ENCODE peak calls at places on chromosomes 6 and 20, in four cellular contexts. L is breast epithelium, M is spleen, N is SK-N-MC. T is an unnamed sample.

GRCh38 chr6:149074832-149075258 is 242.7 kb upstream of the TAB2 start:
- DNase-seq in M (no peak), N (no peak), L (no peak), T (no peak)

GRCh38 chr6:35596448-35597442 is 84.0 kb upstream of the TULP1 start:
- DNase-seq in L (no peak), N (no peak), M (no peak), T (no peak)

GRCh38 chr6:6166064-6166463 is 154.4 kb downstream of the F13A1 start:
- DNase-seq in L (no peak), N (no peak), M (no peak), T (no peak)

GRCh38 chr6:132058975-132059374 is 107.8 kb upstream of the CCN2 start:
- DNase-seq in N (no peak), L (no peak), M (no peak), T (no peak)

GRCh38 chr20:24985802-24986201 is 6.7 kb downstream of the APMAP start:
- DNase-seq in M (peak; percentile 59), N (no peak), L (no peak), T (no peak)

GRCh38 chr6:156839591-156840001 is 62.4 kb downstream of the ARID1B start:
- DNase-seq in L (no peak), N (no peak), M (no peak), T (no peak)

GRCh38 chr20:37259865-37260264 is 1.7 kb downstream of the GHRH start:
- DNase-seq in M (no peak), L (no peak), N (no peak), T (no peak)

GRCh38 chr6:79385893-79386292 is 151.3 kb downstream of the LCA5 start:
- DNase-seq in N (no peak), L (no peak), M (no peak), T (no peak)

GRCh38 chr6:4756247-4756646 is 20.0 kb upstream of the CDYL start:
- DNase-seq in M (no peak), L (no peak), N (no peak), T (no peak)

GRCh38 chr6:166836785-166837718 is 119.3 kb downstream of the RNASET2 start:
- DNase-seq in L (no peak), N (no peak), M (no peak), T (no peak)

GRCh38 chr20:57547250-57547649 is 13.7 kb upstream of the PCK1 start:
- DNase-seq in M (no peak), N (no peak), L (no peak), T (no peak)

GRCh38 chr20:57548177-57549058 is 12.5 kb upstream of the PCK1 start:
- DNase-seq in N (no peak), M (no peak), L (no peak), T (no peak)

GRCh38 chr20:57543754-57544153 is 17.2 kb upstream of the PCK1 start:
- DNase-seq in M (no peak), N (no peak), L (no peak), T (no peak)

GRCh38 chr20:57545927-57546662 is 14.8 kb upstream of the PCK1 start:
- DNase-seq in M (no peak), L (no peak), N (no peak), T (no peak)

GRCh38 chr20:57544838-57545564 is 15.9 kb upstream of the PCK1 start:
- DNase-seq in N (no peak), M (no peak), L (no peak), T (no peak)
- TF ChIP-seq POLR2AphosphoS5 in N (no peak), M (no peak), L (no peak), T (no peak)

DNA sequence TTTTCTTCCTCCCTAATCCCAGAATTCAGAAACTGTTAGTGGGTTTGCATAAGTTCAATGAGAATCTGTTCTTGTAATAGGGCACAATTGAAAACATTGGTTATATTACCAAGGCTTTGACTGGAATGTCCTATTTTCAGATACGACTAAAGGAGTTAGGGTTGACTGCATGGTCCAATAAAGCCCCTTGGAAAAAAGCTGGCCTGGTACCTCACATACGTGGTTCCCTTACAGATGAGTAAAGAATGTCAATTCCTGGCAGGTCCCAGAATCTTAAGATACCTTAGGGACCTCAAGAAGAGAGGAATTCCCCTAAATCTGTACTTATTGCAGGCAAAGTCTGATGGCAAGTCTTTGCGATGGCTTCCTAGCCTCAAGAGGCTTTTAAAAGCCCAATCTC is 4.6 kb downstream of the PPDPF start:
- DNase-seq in L (no peak), M (no peak), N (no peak), T (no peak)
- TF ChIP-seq POLR2AphosphoS5 in L (no peak), M (no peak), N (no peak), T (no peak)

GRCh38 chr6:27592481-27593199 is 119.7 kb upstream of the ZNF184 start:
- DNase-seq in L (no peak), N (peak; percentile 59), M (no peak), T (peak; percentile 71)
- TF ChIP-seq POLR2AphosphoS5 in L (no peak), N (no peak), M (no peak), T (no peak)

GRCh38 chr6:139311826-139312225 is 20.0 kb upstream of the TXLNB start:
- DNase-seq in M (no peak), N (no peak), L (no peak), T (no peak)

GRCh38 chr6:139308284-139308916 is 16.6 kb upstream of the TXLNB start:
- DNase-seq in N (no peak), M (no peak), L (no peak), T (no peak)

GRCh38 chr6:139313229-139313628 is 21.4 kb upstream of the TXLNB start:
- DNase-seq in M (no peak), L (no peak), N (no peak), T (no peak)

GRCh38 chr6:139306582-139306981 is 14.8 kb upstream of the TXLNB start:
- DNase-seq in L (no peak), M (no peak), N (no peak), T (no peak)

GRCh38 chr6:139308936-139309603 is 17.3 kb upstream of the TXLNB start:
- DNase-seq in L (no peak), M (no peak), N (no peak), T (no peak)
- TF ChIP-seq POLR2AphosphoS5 in L (no peak), M (no peak), N (no peak), T (no peak)

GRCh38 chr6:44096615-44097014 is 30.6 kb downstream of the MRPL14 start:
- DNase-seq in L (peak; percentile 81), N (no peak), M (peak; percentile 91), T (peak; percentile 84)
- TF ChIP-seq POLR2AphosphoS5 in L (peak; percentile 18), N (no peak), M (peak; percentile 49), T (no peak)

GRCh38 chr6:15775076-15775634 is 112.3 kb upstream of the DTNBP1 start:
- DNase-seq in L (no peak), M (no peak), N (no peak), T (no peak)

GRCh38 chr6:15775741-15776140 is 112.9 kb upstream of the DTNBP1 start:
- DNase-seq in M (no peak), N (no peak), L (no peak), T (no peak)

GRCh38 chr6:15774011-15774410 is 111.2 kb upstream of the DTNBP1 start:
- DNase-seq in N (no peak), M (no peak), L (no peak), T (no peak)

GRCh38 chr6:15769471-15770088 is 106.8 kb upstream of the DTNBP1 start:
- DNase-seq in L (no peak), N (no peak), M (no peak), T (no peak)

DNA sequence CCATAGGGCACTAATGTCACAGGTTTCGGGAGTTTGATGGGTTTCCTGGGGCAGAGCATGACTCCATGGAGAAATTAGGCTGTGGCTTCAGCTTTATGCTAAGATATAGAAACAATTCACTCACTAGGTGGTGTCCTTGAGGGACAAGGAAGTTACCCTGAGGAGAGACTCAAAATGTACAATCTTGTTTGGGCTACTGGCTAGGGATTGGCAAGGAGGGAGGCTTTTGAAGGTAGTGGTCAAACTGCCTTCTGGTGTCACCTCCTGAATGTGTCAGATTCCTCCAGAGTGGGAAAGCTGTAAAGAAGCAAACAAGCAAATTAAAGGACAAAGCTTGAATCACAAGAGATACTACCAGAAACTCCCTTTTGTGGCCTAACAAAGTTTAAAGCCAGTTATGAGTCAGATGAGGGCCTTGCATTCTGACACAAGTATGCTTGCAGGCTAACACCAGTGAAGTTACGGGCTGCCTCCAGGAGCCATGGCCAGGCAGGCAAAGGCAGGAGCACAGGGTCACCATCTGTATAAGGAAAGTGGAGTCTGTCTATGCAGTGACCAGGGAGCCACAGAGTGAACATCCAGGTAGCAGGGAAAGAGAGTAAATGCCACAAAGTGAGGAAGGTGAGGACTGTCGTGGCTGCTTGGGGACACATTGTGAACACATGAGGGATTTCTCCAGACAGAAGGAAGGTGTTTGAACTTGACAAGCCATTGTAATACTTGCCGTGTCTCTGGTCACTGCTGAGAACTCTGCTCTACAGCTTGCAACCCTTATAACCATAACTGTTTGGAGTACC is 107.7 kb upstream of the DTNBP1 start:
- DNase-seq in L (no peak), M (no peak), N (no peak), T (no peak)
- TF ChIP-seq POLR2AphosphoS5 in L (no peak), M (no peak), N (no peak), T (no peak)

GRCh38 chr6:105372862-105373182 is 30.1 kb downstream of the PREP start:
- DNase-seq in L (no peak), M (no peak), N (no peak), T (no peak)
- TF ChIP-seq POLR2AphosphoS5 in L (no peak), M (no peak), N (no peak), T (no peak)

DNA sequence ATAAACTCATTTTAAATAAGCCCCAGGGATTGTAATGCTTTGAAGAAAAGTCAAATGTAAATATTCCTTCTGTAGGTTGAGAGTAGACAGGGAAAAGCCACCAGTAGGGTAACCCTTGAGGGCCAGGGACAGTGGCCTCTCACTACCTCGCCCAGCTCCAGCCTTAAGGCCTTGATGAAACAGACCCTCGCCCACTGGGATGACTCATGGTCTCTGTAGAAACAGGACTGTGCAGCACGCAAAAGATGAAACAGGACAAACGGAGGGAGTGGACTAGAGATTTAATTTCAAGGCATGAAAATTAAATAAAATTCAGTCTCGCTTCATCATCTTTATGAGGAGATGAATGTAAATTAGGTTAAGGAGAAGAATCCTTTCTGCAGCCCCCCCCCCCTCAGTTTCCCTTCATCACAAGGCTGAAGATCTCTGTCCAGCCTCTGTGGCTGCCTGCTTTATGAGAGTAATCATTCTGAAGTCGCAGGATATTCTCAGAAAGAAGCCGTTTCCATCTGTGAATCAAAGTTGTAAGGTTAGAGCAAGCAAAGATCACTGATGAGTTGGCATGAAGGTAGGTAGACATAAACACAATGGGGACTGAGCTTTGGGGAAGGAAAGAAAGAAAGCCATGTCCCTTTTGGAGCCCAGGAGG is 60.4 kb downstream of the TMEM200A start:
- DNase-seq in L (no peak), N (no peak), M (no peak), T (no peak)
- TF ChIP-seq POLR2AphosphoS5 in L (no peak), N (no peak), M (no peak), T (no peak)

GRCh38 chr6:154432533-154433476 is 76.2 kb upstream of the IPCEF1 start:
- DNase-seq in N (peak; percentile 82), L (no peak), M (no peak), T (peak; percentile 49)
- TF ChIP-seq POLR2AphosphoS5 in N (peak; percentile 31), L (no peak), M (no peak), T (no peak)